ENCODE peak calls at places on chromosomes 6 and 20, in four cellular contexts. P is mesendoderm, C is iris pigment epithelial cell, N is GOT3. K is an unnamed sample.

GRCh38 chr6:7566617-7567173 is 23.3 kb upstream of the SNRNP48 start:
- DNase-seq in C (no peak), P (peak; percentile 21), N (no peak), K (no peak)

GRCh38 chr6:122063761-122064160 is 335.7 kb upstream of the HSF2 start:
- DNase-seq in P (no peak), C (no peak), N (no peak), K (no peak)

GRCh38 chr6:150627601-150628012 is 27.9 kb downstream of the PLEKHG1 start:
- DNase-seq in C (peak; percentile 18), N (no peak), P (no peak), K (no peak)

GRCh38 chr6:160060920-160061447 is 60.6 kb upstream of the SLC22A1 start:
- DNase-seq in C (no peak), N (no peak), P (peak; percentile 26), K (no peak)

GRCh38 chr6:72422126-72422680 is 199.7 kb upstream of the KCNQ5 start:
- DNase-seq in N (no peak), C (peak; percentile 14), P (peak; percentile 1), K (no peak)

GRCh38 chr20:63252157-63252780 is 2.0 kb downstream of the NKAIN4 start:
- DNase-seq in C (no peak), P (no peak), N (no peak), K (no peak)

GRCh38 chr20:39112196-39112743 is 150.1 kb downstream of the DHX35 start:
- DNase-seq in P (peak; percentile 81), N (no peak), C (peak; percentile 45), K (no peak)

GRCh38 chr6:44003345-44004061 is 123.7 kb downstream of the MRPL14 start:
- DNase-seq in C (no peak), N (no peak), P (peak; percentile 81), K (no peak)

GRCh38 chr6:142868917-142869316 is 76.1 kb downstream of the HIVEP2 start:
- DNase-seq in N (no peak), P (peak; percentile 63), C (no peak), K (no peak)

GRCh38 chr6:13874191-13874549 is 50.6 kb upstream of the RNF182 start:
- DNase-seq in N (no peak), P (no peak), C (no peak), K (no peak)

GRCh38 chr20:35523298-35523888 is 6.1 kb downstream of the C20orf173 start:
- DNase-seq in C (peak; percentile 22), N (no peak), P (peak; percentile 59), K (no peak)

K was measured in naive thymus-derived CD8-positive, alpha-beta T cell.